ENCODE peak calls at places on chromosomes 5 and 9, in six cellular contexts. V is endothelial cell of umbilical vein, A is upper lobe of right lung, W is brain microvascular endothelial cell, R is HL-60, C is dorsolateral prefrontal cortex. B is an unnamed sample.

GRCh38 chr5:83914662-83915418 is 194.2 kb upstream of the HAPLN1 start:
- DNase-seq in V (no peak), A (no peak), W (peak; percentile 55), R (no peak), C (no peak), B (no peak)

GRCh38 chr9:105188746-105189145 is 55.7 kb upstream of the SLC44A1 start:
- DNase-seq in V (no peak), A (no peak), W (no peak), R (no peak), C (no peak), B (no peak)

GRCh38 chr9:70998962-70999361 is 122.5 kb downstream of the TRPM3 start:
- DNase-seq in V (no peak), A (no peak), W (peak; percentile 44), R (no peak), C (no peak), B (no peak)

GRCh38 chr9:121281614-121282291 is 13.8 kb downstream of the GSN start:
- DNase-seq in V (peak; percentile 68), A (peak; percentile 91), W (no peak), R (no peak), C (no peak), B (no peak)

GRCh38 chr9:134698587-134699342 is 57.2 kb downstream of the COL5A1 start:
- DNase-seq in V (peak; percentile 52), A (peak; percentile 84), W (peak; percentile 30), R (peak; percentile 14), C (no peak), B (no peak)

GRCh38 chr9:36976371-36977030 is 57.6 kb downstream of the PAX5 start:
- DNase-seq in V (no peak), A (peak; percentile 43), W (no peak), R (no peak), C (no peak), B (no peak)

GRCh38 chr5:5018560-5018935 is 121.6 kb upstream of the ADAMTS16 start:
- DNase-seq in V (no peak), A (no peak), W (peak; percentile 4), R (no peak), C (no peak), B (no peak)

GRCh38 chr5:160165137-160166068 is 46.2 kb upstream of the PWWP2A start:
- DNase-seq in V (peak; percentile 86), A (peak; percentile 92), W (peak; percentile 99), R (no peak), C (peak; percentile 87), B (peak; percentile 74)

GRCh38 chr5:42989198-42989597 is 50.9 kb downstream of the ANXA2R start:
- DNase-seq in V (no peak), A (no peak), W (no peak), R (no peak), C (no peak), B (no peak)

GRCh38 chr5:157558089-157558595 is 17.4 kb downstream of the ADAM19 start:
- DNase-seq in V (no peak), A (no peak), W (peak; percentile 82), R (no peak), C (no peak), B (no peak)

GRCh38 chr9:7123743-7124142 is 366.0 kb downstream of the KDM4C start:
- DNase-seq in V (no peak), A (no peak), W (no peak), R (no peak), C (no peak), B (no peak)

GRCh38 chr5:79201206-79201605 is 34.7 kb upstream of the JMY start:
- DNase-seq in V (peak; percentile 27), A (no peak), W (no peak), R (no peak), C (no peak), B (no peak)

GRCh38 chr5:45774528-45774927 is 78.3 kb upstream of the HCN1 start:
- DNase-seq in V (no peak), A (no peak), W (no peak), R (no peak), C (no peak), B (no peak)

GRCh38 chr9:5072871-5073270 is 87.8 kb downstream of the JAK2 start:
- DNase-seq in V (no peak), A (no peak), W (no peak), R (no peak), C (no peak), B (no peak)

GRCh38 chr9:121781701-121782464 is 130.4 kb downstream of the DAB2IP start:
- DNase-seq in V (no peak), A (no peak), W (no peak), R (no peak), C (no peak), B (no peak)

GRCh38 chr5:6747103-6747502 is 33.9 kb downstream of the TENT4A start:
- DNase-seq in V (no peak), A (peak; percentile 38), W (no peak), R (no peak), C (no peak), B (no peak)

GRCh38 chr9:22307013-22307711 is 139.5 kb upstream of the DMRTA1 start:
- DNase-seq in V (peak; percentile 54), A (no peak), W (peak; percentile 38), R (no peak), C (no peak), B (no peak)

GRCh38 chr9:135046156-135047025 is 41.1 kb upstream of the OLFM1 start:
- DNase-seq in V (no peak), A (no peak), W (no peak), R (no peak), C (no peak), B (no peak)

GRCh38 chr5:11082546-11082945 is 321.5 kb upstream of the DAP start:
- DNase-seq in V (no peak), A (no peak), W (no peak), R (no peak), C (no peak), B (no peak)

GRCh38 chr5:82425591-82425990 is 147.4 kb upstream of the RPS23 start:
- DNase-seq in V (no peak), A (no peak), W (no peak), R (no peak), C (no peak), B (no peak)

GRCh38 chr5:36161317-36161716 is 9.4 kb downstream of the SKP2 start:
- DNase-seq in V (no peak), A (no peak), W (no peak), R (no peak), C (no peak), B (no peak)

GRCh38 chr5:36160617-36161016 is 8.7 kb downstream of the SKP2 start:
- DNase-seq in V (no peak), A (no peak), W (no peak), R (no peak), C (no peak), B (no peak)

GRCh38 chr5:36164461-36164860 is 12.6 kb downstream of the SKP2 start:
- DNase-seq in V (no peak), A (no peak), W (no peak), R (no peak), C (no peak), B (no peak)

GRCh38 chr5:36158144-36158543 is 6.2 kb downstream of the SKP2 start:
- DNase-seq in V (peak; percentile 44), A (no peak), W (no peak), R (no peak), C (no peak), B (no peak)

DNA sequence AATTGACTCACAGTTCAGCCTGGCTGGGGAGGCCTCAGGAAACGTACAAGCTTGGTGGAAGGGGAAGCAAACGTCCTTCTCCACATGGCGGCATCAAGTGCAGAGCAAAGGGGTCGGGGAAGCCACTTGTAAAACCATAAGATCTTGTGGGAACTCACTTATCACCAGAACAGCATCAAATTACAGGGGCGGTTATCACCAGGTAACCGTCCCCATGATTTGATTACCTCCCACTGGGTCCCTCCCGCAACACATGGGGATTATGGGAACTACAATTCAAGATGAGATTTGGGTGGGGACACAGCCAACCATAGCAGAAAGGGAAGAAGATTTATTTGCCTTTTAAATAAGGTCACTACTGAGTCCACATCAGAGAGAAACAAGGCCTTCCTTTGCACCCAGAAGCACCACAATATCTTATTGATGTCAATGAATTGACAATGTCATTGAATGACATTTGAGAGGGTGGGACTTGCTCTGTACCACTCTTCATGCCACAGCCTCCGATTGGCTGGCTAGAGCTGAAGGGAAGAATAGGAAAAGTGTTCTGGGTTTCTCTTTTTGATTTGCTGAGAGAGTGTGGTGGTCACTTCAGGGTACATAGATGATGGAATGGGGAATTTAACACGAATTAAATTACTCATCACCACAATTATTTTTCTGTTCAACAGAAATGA is 11.0 kb downstream of the SKP2 start:
- DNase-seq in V (no peak), A (no peak), W (no peak), R (no peak), C (no peak), B (no peak)
- H3K27ac ChIP-seq in V (no peak overlapping the region), A (no peak overlapping the region), W (no peak overlapping the region), R (no peak overlapping the region), C (no peak overlapping the region), B (no peak overlapping the region)

DNA sequence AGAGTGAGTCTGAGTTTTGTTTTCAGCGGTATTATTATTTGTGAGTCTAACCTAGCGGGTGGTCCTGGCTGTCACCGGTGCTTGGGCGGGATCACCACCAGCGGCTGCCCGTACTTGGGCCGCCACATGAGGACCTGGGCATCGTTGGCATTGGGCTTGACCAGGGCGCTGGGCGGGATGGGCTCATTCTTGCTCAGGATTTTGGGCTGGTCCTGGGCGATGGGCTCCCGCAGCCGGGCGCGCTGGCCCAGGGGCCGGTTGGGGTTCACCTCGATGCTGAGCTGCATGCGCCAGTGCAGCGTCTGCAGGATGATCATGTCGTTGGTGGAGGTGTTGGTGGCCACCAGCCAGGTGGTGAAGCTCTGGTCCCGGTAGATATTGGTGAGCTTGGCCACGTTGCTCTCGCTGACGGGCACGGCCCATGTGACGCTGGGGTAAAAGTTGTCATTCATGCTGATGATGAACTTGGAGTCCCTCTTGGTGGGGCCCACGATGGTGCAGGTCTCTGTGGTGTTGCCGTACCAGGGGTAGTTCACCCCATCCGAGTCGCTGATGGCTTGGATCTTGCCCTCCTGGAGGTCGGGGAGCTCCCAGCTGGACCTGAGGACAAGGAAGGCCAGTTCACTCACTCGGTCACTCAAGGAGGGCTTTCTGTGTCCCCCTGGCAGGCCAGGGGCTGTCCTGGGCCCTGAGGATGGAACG is 15.4 kb downstream of the FAM78A start:
- DNase-seq in V (no peak), A (no peak), W (no peak), R (no peak), C (no peak), B (no peak)
- H3K27ac ChIP-seq in V (no peak overlapping the region), A (no peak overlapping the region), W (no peak overlapping the region), R (no peak overlapping the region), C (no peak overlapping the region), B (no peak overlapping the region)

DNA sequence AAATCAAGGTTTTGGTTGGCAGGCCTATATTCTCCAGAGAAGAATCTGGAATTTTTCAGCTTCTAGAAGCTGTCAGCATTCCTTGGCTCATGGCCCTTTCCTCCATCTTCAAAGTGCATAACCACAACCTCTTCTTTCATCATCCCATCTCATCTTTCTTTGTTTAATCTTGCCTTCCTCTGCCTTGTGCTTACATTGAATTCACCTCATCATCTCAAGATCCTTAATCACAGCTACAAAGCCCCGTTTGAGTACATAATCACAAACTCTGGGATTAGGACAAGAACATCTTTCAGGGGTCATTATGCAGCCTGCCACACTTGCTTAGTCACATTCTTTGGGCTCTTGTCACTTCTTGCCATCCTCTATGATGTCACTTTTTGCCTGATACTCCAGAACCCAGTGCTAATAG is 130.3 kb downstream of the FOXD1 start:
- DNase-seq in V (no peak), A (no peak), W (no peak), R (no peak), C (no peak), B (no peak)
- H3K27ac ChIP-seq in V (no peak overlapping the region), A (no peak overlapping the region), W (no peak overlapping the region), R (no peak overlapping the region), C (no peak overlapping the region), B (no peak overlapping the region)

DNA sequence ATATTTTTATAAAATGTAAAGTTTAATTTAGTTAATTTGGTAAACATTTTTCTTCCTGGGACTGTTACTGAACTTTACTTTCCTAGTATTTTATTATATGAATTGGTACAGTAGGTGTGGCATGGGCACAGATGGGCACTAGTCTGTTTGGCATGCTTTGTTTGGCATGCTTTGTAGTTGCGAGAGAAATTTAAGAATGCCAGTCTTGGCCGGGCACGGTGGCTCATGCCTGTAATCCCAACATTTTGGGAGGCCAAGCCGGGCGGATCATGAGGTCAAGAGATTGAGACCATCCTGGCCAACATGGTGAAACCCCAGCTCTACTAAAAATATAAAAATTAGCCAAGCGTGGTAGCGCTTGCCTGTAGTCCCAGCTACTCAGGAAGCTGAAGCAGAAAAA is 28.3 kb downstream of the IQGAP2 start:
- DNase-seq in V (no peak), A (no peak), W (no peak), R (no peak), C (no peak), B (no peak)
- H3K27ac ChIP-seq in V (no peak overlapping the region), A (no peak overlapping the region), W (no peak overlapping the region), R (no peak overlapping the region), C (no peak overlapping the region), B (no peak overlapping the region)